ENCODE peak calls at places on chromosomes 3 and 15, in nine cellular contexts. P, Z, T, Q, L, U, R, W and G are unnamed samples.

GRCh38 chr3:51717947-51718346 is 11.1 kb downstream of the GRM2 start:
- DNase-seq in P (no peak), Z (no peak), T (no peak), Q (no peak), L (no peak), U (no peak), R (no peak), W (no peak), G (no peak)

GRCh38 chr15:72591361-72591760 is 63.1 kb upstream of the GOLGA6B start:
- DNase-seq in P (no peak), Z (no peak), T (no peak), Q (no peak), L (peak; percentile 13), U (no peak), R (no peak), W (no peak), G (no peak)

GRCh38 chr3:150798122-150798618 is 35.2 kb upstream of the SIAH2 start:
- DNase-seq in P (no peak), Z (no peak), T (no peak), Q (peak; percentile 51), L (peak; percentile 22), U (no peak), R (peak; percentile 49), W (no peak), G (no peak)

GRCh38 chr3:106198828-106199194 is 330.0 kb upstream of the CBLB start:
- DNase-seq in P (no peak), Z (no peak), T (no peak), Q (no peak), L (peak; percentile 96), U (no peak), R (no peak), W (no peak), G (no peak)

GRCh38 chr3:51388286-51389029 is 2.6 kb upstream of the RBM15B start:
- DNase-seq in P (no peak), Z (peak; percentile 52), T (no peak), Q (peak; percentile 82), L (peak; percentile 19), U (peak; percentile 84), R (peak; percentile 45), W (no peak), G (peak; percentile 32)

GRCh38 chr15:69973102-69973714 is 124.5 kb downstream of the TLE3 start:
- DNase-seq in P (no peak), Z (no peak), T (no peak), Q (peak; percentile 77), L (peak; percentile 31), U (peak; percentile 17), R (peak; percentile 23), W (no peak), G (no peak)

GRCh38 chr3:48413086-48413485 is 16.8 kb downstream of the PLXNB1 start:
- DNase-seq in P (no peak), Z (no peak), T (no peak), Q (no peak), L (no peak), U (no peak), R (no peak), W (no peak), G (no peak)

GRCh38 chr3:46576899-46577298 is 10.8 kb upstream of the LRRC2 start:
- DNase-seq in P (no peak), Z (no peak), T (no peak), Q (peak; percentile 92), L (no peak), U (peak; percentile 27), R (no peak), W (no peak), G (no peak)

GRCh38 chr3:28242519-28242918 is 1.1 kb downstream of the CMC1 start:
- DNase-seq in P (no peak), Z (no peak), T (no peak), Q (no peak), L (no peak), U (no peak), R (no peak), W (no peak), G (no peak)

GRCh38 chr15:67048281-67049279 is 16.8 kb upstream of the SMAD3 start:
- DNase-seq in P (no peak), Z (peak; percentile 82), T (no peak), Q (no peak), L (peak; percentile 91), U (peak; percentile 86), R (peak; percentile 97), W (no peak), G (peak; percentile 67)

GRCh38 chr15:81877533-81878227 is 168.1 kb downstream of the MEX3B start:
- DNase-seq in P (no peak), Z (no peak), T (no peak), Q (peak; percentile 72), L (no peak), U (no peak), R (no peak), W (no peak), G (no peak)

GRCh38 chr15:86773766-86774165 is 694.1 kb downstream of the AGBL1 start:
- DNase-seq in P (no peak), Z (no peak), T (no peak), Q (no peak), L (no peak), U (no peak), R (no peak), W (no peak), G (no peak)

GRCh38 chr3:64327039-64327804 is 102.0 kb upstream of the PRICKLE2 start:
- DNase-seq in P (peak; percentile 71), Z (peak; percentile 92), T (no peak), Q (no peak), L (no peak), U (peak; percentile 46), R (no peak), W (no peak), G (peak; percentile 54)

GRCh38 chr3:122357828-122358617 is 25.0 kb downstream of the MIX23 start:
- DNase-seq in P (no peak), Z (no peak), T (no peak), Q (no peak), L (peak; percentile 7), U (no peak), R (no peak), W (no peak), G (no peak)

GRCh38 chr3:49158108-49158709 is 7.9 kb downstream of the CCDC71 start:
- DNase-seq in P (no peak), Z (peak; percentile 59), T (peak; percentile 63), Q (peak; percentile 77), L (no peak), U (peak; percentile 79), R (peak; percentile 74), W (peak; percentile 49), G (peak; percentile 45)

GRCh38 chr3:186931487-186932280 is 1.4 kb downstream of the ST6GAL1 start:
- DNase-seq in P (peak; percentile 77), Z (peak; percentile 81), T (peak; percentile 68), Q (peak; percentile 91), L (peak; percentile 50), U (peak; percentile 84), R (peak; percentile 78), W (peak; percentile 86), G (peak; percentile 73)

GRCh38 chr3:193870376-193871092 is 265.4 kb upstream of the HES1 start:
- DNase-seq in P (no peak), Z (no peak), T (no peak), Q (peak; percentile 31), L (no peak), U (no peak), R (no peak), W (no peak), G (no peak)

GRCh38 chr3:107193114-107193513 is 184.1 kb upstream of the CCDC54 start:
- DNase-seq in P (no peak), Z (no peak), T (no peak), Q (no peak), L (no peak), U (no peak), R (no peak), W (no peak), G (no peak)

DNA sequence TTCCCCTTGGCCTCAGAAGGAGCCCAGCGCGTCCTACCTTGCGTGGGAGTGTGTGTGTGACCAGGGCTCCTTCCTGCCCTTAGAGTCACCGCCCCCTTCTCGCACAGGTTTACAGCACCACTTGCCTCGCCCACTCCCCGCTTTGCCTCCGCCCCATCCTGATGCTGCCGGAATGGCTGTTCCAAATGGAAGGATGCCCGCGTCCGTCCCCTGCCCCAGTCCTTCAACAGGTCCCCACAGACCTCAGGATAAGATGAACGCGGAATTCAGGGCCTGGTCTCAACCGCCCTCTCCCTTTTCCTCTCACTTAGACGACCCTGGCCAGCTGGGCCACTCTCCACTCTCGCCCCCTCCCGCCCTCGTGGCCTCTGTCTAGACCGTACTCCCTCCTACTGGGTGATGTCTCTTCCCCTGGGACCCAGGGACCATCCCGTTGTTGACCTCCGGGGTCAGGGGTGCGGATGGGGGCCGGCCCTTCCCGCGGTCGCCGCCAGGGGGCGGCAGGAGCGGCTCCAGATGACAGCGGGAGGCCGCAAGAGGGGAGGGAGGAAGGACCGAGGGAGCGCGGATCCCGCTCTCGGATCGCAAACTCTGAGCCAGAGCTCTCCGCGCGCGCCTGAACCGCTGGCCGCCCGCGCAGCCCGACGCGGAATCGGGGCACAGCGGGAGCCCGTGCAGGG is at the start of gene THSD4:
- DNase-seq in P (peak; percentile 83), Z (peak; percentile 89), T (peak; percentile 40), Q (peak; percentile 90), L (peak; percentile 86), U (peak; percentile 76), R (peak; percentile 25), W (peak; percentile 21), G (peak; percentile 90)
- H3K4me3 ChIP-seq in P (peak within 1 kb of the TSS; percentile 84), Z (peak within 1 kb of the TSS; percentile 81), T (no peak within 1 kb of the TSS), Q (peak within 1 kb of the TSS; percentile 50), L (peak within 1 kb of the TSS; percentile 83), U (peak within 1 kb of the TSS; percentile 71), R (peak within 1 kb of the TSS; percentile 54), W (no peak within 1 kb of the TSS), G (peak within 1 kb of the TSS; percentile 54)

DNA sequence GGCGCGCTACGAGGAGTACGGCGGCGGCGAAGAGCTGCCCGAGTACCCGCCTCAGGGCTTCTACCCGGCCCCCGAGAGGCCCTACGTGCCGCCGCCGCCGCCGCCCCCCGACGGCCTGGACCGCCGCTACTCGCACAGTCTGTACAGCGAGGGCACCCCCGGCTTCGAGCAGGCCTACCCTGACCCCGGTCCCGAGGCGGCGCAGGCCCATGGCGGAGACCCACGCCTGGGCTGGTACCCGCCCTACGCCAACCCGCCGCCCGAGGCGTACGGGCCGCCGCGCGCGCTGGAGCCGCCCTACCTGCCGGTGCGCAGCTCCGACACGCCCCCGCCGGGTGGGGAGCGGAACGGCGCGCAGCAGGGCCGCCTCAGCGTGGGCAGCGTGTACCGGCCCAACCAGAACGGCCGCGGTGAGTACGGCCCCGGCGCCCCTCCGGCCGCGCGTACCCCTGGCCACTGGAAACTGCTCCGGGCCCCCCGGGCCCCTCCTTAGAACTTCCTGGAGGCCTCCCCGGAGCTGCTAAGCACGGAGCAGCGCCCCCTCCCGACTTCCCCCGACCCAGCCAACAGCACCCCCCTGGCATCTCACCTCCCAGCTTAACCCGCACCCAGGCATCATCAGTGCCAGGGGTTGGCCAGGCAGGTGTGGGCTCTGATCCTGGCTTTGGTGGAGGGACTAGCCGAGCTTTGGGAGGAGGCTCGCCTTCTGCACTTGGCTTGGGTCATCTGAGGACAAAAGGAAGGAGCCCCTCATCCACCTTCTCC is 1.4 kb downstream of the LOXL1 start:
- DNase-seq in P (peak; percentile 85), Z (peak; percentile 89), T (peak; percentile 77), Q (peak; percentile 64), L (peak; percentile 80), U (peak; percentile 68), R (no peak), W (peak; percentile 75), G (peak; percentile 59)
- H3K4me1 ChIP-seq in P (peaks cover 80% of the 10 kb centered on the region), Z (peaks cover 22% of the 10 kb centered on the region), T (peaks cover 27% of the 10 kb centered on the region), Q (peaks cover 19% of the 10 kb centered on the region), L (peaks cover 78% of the 10 kb centered on the region), U (no peaks in the 10 kb centered on the region), R (peaks cover 6% of the 10 kb centered on the region), W (peaks cover 21% of the 10 kb centered on the region), G (peaks cover 22% of the 10 kb centered on the region)

GRCh38 chr15:62456011-62456920 is 291.2 kb upstream of the C2CD4B start:
- DNase-seq in P (no peak), Z (no peak), T (no peak), Q (no peak), L (no peak), U (no peak), R (no peak), W (no peak), G (no peak)
- H3K4me3 ChIP-seq in P (peak overlapping the region; percentile 1), Z (no peak overlapping the region), T (no peak overlapping the region), Q (no peak overlapping the region), L (no peak overlapping the region), U (no peak overlapping the region), R (no peak overlapping the region), W (no peak overlapping the region), G (no peak overlapping the region)

GRCh38 chr15:42131006-42131405 is 25.4 kb downstream of the PLA2G4F start:
- DNase-seq in P (no peak), Z (no peak), T (no peak), Q (no peak), L (no peak), U (no peak), R (no peak), W (no peak), G (peak; percentile 26)
- H3K4me1 ChIP-seq in P (no peaks in the 10 kb centered on the region), Z (no peaks in the 10 kb centered on the region), T (no peaks in the 10 kb centered on the region), Q (no peaks in the 10 kb centered on the region), L (no peaks in the 10 kb centered on the region), U (no peaks in the 10 kb centered on the region), R (peaks cover 28% of the 10 kb centered on the region), W (no peaks in the 10 kb centered on the region), G (no peaks in the 10 kb centered on the region)